ENCODE peak calls at places on chromosome 15, in seven cellular contexts. One of them, this sample, is unnamed. For H3K4me1, the result is how much of the 10 kb centered on the place peaks cover.

GRCh38 chr15:73924258-73924921 is 1.9 kb upstream of the LOXL1 start:
- DNase-seq in uterus: peak
- DNase-seq in GM23338: no peak
- DNase-seq in IMR-90: peak
- DNase-seq in tibial nerve: no peak
- DNase-seq in endothelial cell of umbilical vein: peak
- DNase-seq in mucosa of descending colon: peak
- DNase-seq in this sample: peak

GRCh38 chr15:88871313-88871712 is 24.0 kb downstream of the HAPLN3 start:
- DNase-seq in tibial nerve: no peak
- DNase-seq in mucosa of descending colon: no peak
- DNase-seq in uterus: no peak
- DNase-seq in IMR-90: no peak
- DNase-seq in GM23338: no peak
- DNase-seq in endothelial cell of umbilical vein: no peak
- DNase-seq in this sample: no peak

GRCh38 chr15:82650046-82650670 is 3.0 kb upstream of the CPEB1 start:
- DNase-seq in endothelial cell of umbilical vein: no peak
- DNase-seq in mucosa of descending colon: no peak
- DNase-seq in GM23338: no peak
- DNase-seq in uterus: no peak
- DNase-seq in tibial nerve: no peak
- DNase-seq in IMR-90: no peak
- DNase-seq in this sample: no peak

GRCh38 chr15:89587955-89588354 is 12.7 kb downstream of the TICRR start:
- DNase-seq in IMR-90: peak
- DNase-seq in mucosa of descending colon: no peak
- DNase-seq in GM23338: no peak
- DNase-seq in endothelial cell of umbilical vein: peak
- DNase-seq in uterus: no peak
- DNase-seq in tibial nerve: no peak
- DNase-seq in this sample: peak

GRCh38 chr15:89165677-89166076 is 55.7 kb downstream of the RLBP1 start:
- DNase-seq in mucosa of descending colon: no peak
- DNase-seq in uterus: no peak
- DNase-seq in GM23338: peak
- DNase-seq in tibial nerve: no peak
- DNase-seq in IMR-90: peak
- DNase-seq in endothelial cell of umbilical vein: peak
- DNase-seq in this sample: no peak

GRCh38 chr15:73844356-73844755 is 29.0 kb upstream of the TBC1D21 start:
- DNase-seq in GM23338: peak
- DNase-seq in mucosa of descending colon: no peak
- DNase-seq in tibial nerve: no peak
- DNase-seq in IMR-90: peak
- DNase-seq in endothelial cell of umbilical vein: no peak
- DNase-seq in uterus: no peak
- DNase-seq in this sample: no peak

GRCh38 chr15:59995568-59996349 is 8.4 kb upstream of the FOXB1 start:
- DNase-seq in uterus: no peak
- DNase-seq in endothelial cell of umbilical vein: no peak
- DNase-seq in IMR-90: no peak
- DNase-seq in mucosa of descending colon: no peak
- DNase-seq in GM23338: peak
- DNase-seq in tibial nerve: no peak
- DNase-seq in this sample: no peak

GRCh38 chr15:69088300-69088965 is 72.0 kb upstream of the GLCE start:
- DNase-seq in endothelial cell of umbilical vein: no peak
- DNase-seq in IMR-90: no peak
- DNase-seq in tibial nerve: no peak
- DNase-seq in uterus: no peak
- DNase-seq in GM23338: peak
- DNase-seq in mucosa of descending colon: no peak
- DNase-seq in this sample: no peak

GRCh38 chr15:68646156-68646555 is 67.4 kb downstream of the CORO2B start:
- DNase-seq in endothelial cell of umbilical vein: no peak
- DNase-seq in mucosa of descending colon: no peak
- DNase-seq in tibial nerve: no peak
- DNase-seq in GM23338: no peak
- DNase-seq in IMR-90: no peak
- DNase-seq in uterus: peak
- DNase-seq in this sample: no peak

GRCh38 chr15:60614862-60615771 is 136.2 kb upstream of the ICE2 start:
- DNase-seq in uterus: no peak
- DNase-seq in IMR-90: no peak
- DNase-seq in endothelial cell of umbilical vein: no peak
- DNase-seq in tibial nerve: no peak
- DNase-seq in GM23338: peak
- DNase-seq in mucosa of descending colon: no peak
- DNase-seq in this sample: no peak

GRCh38 chr15:66008920-66009572 is 139.8 kb downstream of the RAB11A start:
- DNase-seq in GM23338: no peak
- DNase-seq in IMR-90: no peak
- DNase-seq in endothelial cell of umbilical vein: no peak
- DNase-seq in uterus: no peak
- DNase-seq in mucosa of descending colon: no peak
- DNase-seq in tibial nerve: no peak
- DNase-seq in this sample: no peak

GRCh38 chr15:60973637-60974415 is 255.3 kb downstream of the RORA start:
- DNase-seq in tibial nerve: no peak
- DNase-seq in IMR-90: peak
- DNase-seq in mucosa of descending colon: no peak
- DNase-seq in GM23338: no peak
- DNase-seq in uterus: no peak
- DNase-seq in endothelial cell of umbilical vein: peak
- DNase-seq in this sample: peak

GRCh38 chr15:74584204-74584603 is 31.4 kb upstream of the CLK3 start:
- DNase-seq in IMR-90: no peak
- DNase-seq in tibial nerve: no peak
- DNase-seq in uterus: no peak
- DNase-seq in mucosa of descending colon: no peak
- DNase-seq in endothelial cell of umbilical vein: no peak
- DNase-seq in GM23338: no peak
- DNase-seq in this sample: no peak

GRCh38 chr15:80969316-80969715 is 20.3 kb downstream of the MESD start:
- DNase-seq in tibial nerve: no peak
- DNase-seq in mucosa of descending colon: no peak
- DNase-seq in GM23338: no peak
- DNase-seq in endothelial cell of umbilical vein: no peak
- DNase-seq in uterus: no peak
- DNase-seq in IMR-90: no peak
- DNase-seq in this sample: no peak

GRCh38 chr15:101044625-101045235 is 125.6 kb downstream of the LRRK1 start:
- DNase-seq in GM23338: no peak
- DNase-seq in endothelial cell of umbilical vein: peak
- DNase-seq in IMR-90: no peak
- DNase-seq in mucosa of descending colon: no peak
- DNase-seq in uterus: no peak
- DNase-seq in tibial nerve: no peak
- DNase-seq in this sample: no peak

GRCh38 chr15:81767076-81767475 is 278.7 kb downstream of the MEX3B start:
- DNase-seq in GM23338: no peak
- DNase-seq in uterus: no peak
- DNase-seq in mucosa of descending colon: no peak
- DNase-seq in tibial nerve: no peak
- DNase-seq in IMR-90: no peak
- DNase-seq in endothelial cell of umbilical vein: no peak
- DNase-seq in this sample: no peak

GRCh38 chr15:100318880-100319279 is 22.9 kb downstream of the ADAMTS17 start:
- DNase-seq in tibial nerve: no peak
- DNase-seq in mucosa of descending colon: no peak
- DNase-seq in GM23338: no peak
- DNase-seq in IMR-90: no peak
- DNase-seq in uterus: no peak
- DNase-seq in endothelial cell of umbilical vein: no peak
- DNase-seq in this sample: no peak

GRCh38 chr15:101499863-101500713 is 10.6 kb upstream of the PCSK6 start:
- DNase-seq in endothelial cell of umbilical vein: no peak
- DNase-seq in uterus: no peak
- DNase-seq in mucosa of descending colon: peak
- DNase-seq in IMR-90: no peak
- DNase-seq in GM23338: no peak
- DNase-seq in tibial nerve: no peak
- DNase-seq in this sample: no peak

GRCh38 chr15:46365612-46366011 is 730.8 kb downstream of the SQOR start:
- DNase-seq in tibial nerve: peak
- DNase-seq in endothelial cell of umbilical vein: no peak
- DNase-seq in uterus: no peak
- DNase-seq in IMR-90: no peak
- DNase-seq in mucosa of descending colon: no peak
- DNase-seq in GM23338: no peak
- DNase-seq in this sample: peak

GRCh38 chr15:60720493-60721231 is 241.7 kb upstream of the ICE2 start:
- DNase-seq in uterus: no peak
- DNase-seq in mucosa of descending colon: no peak
- DNase-seq in endothelial cell of umbilical vein: no peak
- DNase-seq in GM23338: no peak
- DNase-seq in IMR-90: no peak
- DNase-seq in tibial nerve: no peak
- DNase-seq in this sample: no peak

GRCh38 chr15:52206446-52206845 is 15.3 kb upstream of the GNB5 start:
- DNase-seq in endothelial cell of umbilical vein: no peak
- DNase-seq in uterus: no peak
- DNase-seq in tibial nerve: no peak
- DNase-seq in GM23338: no peak
- DNase-seq in IMR-90: no peak
- DNase-seq in mucosa of descending colon: no peak
- DNase-seq in this sample: no peak

GRCh38 chr15:71752604-71753289 is 57.6 kb upstream of the NR2E3 start:
- DNase-seq in GM23338: peak
- DNase-seq in endothelial cell of umbilical vein: peak
- DNase-seq in IMR-90: peak
- DNase-seq in mucosa of descending colon: no peak
- DNase-seq in tibial nerve: peak
- DNase-seq in uterus: no peak
- DNase-seq in this sample: peak

DNA sequence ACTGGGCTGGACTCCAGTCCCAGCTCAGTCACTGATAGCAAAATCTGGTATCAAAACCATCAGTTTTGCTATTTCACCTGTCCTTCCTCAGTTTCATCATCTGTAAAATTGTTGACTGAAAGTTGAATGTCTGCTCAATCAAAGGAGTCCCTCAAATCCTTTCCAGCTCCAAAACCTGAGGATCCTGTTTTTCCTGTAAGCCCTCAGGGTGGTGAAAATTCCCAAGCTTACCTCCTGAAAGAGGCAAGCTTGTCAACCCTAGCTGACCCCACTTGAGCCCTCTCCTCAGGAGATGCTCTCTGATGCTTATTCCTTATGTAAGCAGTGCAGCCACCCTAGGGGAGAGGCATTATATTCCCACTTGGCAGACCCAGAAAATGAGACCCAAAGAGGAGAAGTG is 82.6 kb downstream of the HMG20A start:
- DNase-seq in tibial nerve: no peak
- DNase-seq in IMR-90: no peak
- DNase-seq in GM23338: no peak
- DNase-seq in endothelial cell of umbilical vein: no peak
- DNase-seq in uterus: no peak
- DNase-seq in mucosa of descending colon: no peak
- DNase-seq in this sample: no peak
- H3K4me1 ChIP-seq in tibial nerve: under half
- H3K4me1 ChIP-seq in IMR-90: under half
- H3K4me1 ChIP-seq in GM23338: under half
- H3K4me1 ChIP-seq in endothelial cell of umbilical vein: under half
- H3K4me1 ChIP-seq in uterus: under half
- H3K4me1 ChIP-seq in mucosa of descending colon: under half
- H3K4me1 ChIP-seq in this sample: under half

GRCh38 chr15:98663606-98664005 is 15.3 kb downstream of the IGF1R start:
- DNase-seq in GM23338: no peak
- DNase-seq in uterus: no peak
- DNase-seq in endothelial cell of umbilical vein: no peak
- DNase-seq in mucosa of descending colon: no peak
- DNase-seq in tibial nerve: no peak
- DNase-seq in IMR-90: no peak
- DNase-seq in this sample: no peak
- H3K4me1 ChIP-seq in GM23338: half or more
- H3K4me1 ChIP-seq in uterus: under half
- H3K4me1 ChIP-seq in endothelial cell of umbilical vein: under half
- H3K4me1 ChIP-seq in mucosa of descending colon: under half
- H3K4me1 ChIP-seq in tibial nerve: under half
- H3K4me1 ChIP-seq in IMR-90: under half
- H3K4me1 ChIP-seq in this sample: under half

DNA sequence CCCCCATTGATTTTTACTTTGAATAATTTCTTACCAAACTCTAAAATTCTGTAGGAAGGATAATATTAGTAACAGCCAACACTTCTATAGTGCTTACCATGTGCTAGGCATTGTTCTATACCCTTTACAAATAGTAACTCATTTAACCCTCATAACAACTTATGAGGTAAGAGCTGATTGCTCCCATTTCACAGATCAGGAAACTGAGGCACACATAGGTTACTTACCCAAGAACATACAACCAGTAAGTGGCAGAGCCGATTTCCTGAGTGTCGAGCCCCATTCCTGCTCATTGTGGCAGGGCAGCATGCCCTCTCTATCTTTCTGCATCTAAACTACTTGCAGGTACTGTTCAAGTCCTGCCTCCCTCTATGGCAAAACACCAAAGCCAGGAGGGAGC is 9.0 kb downstream of the CCDC32 start:
- DNase-seq in GM23338: no peak
- DNase-seq in mucosa of descending colon: no peak
- DNase-seq in endothelial cell of umbilical vein: no peak
- DNase-seq in IMR-90: no peak
- DNase-seq in tibial nerve: no peak
- DNase-seq in uterus: no peak
- DNase-seq in this sample: no peak
- H3K4me1 ChIP-seq in GM23338: under half
- H3K4me1 ChIP-seq in mucosa of descending colon: under half
- H3K4me1 ChIP-seq in endothelial cell of umbilical vein: under half
- H3K4me1 ChIP-seq in IMR-90: under half
- H3K4me1 ChIP-seq in tibial nerve: under half
- H3K4me1 ChIP-seq in uterus: under half
- H3K4me1 ChIP-seq in this sample: under half

DNA sequence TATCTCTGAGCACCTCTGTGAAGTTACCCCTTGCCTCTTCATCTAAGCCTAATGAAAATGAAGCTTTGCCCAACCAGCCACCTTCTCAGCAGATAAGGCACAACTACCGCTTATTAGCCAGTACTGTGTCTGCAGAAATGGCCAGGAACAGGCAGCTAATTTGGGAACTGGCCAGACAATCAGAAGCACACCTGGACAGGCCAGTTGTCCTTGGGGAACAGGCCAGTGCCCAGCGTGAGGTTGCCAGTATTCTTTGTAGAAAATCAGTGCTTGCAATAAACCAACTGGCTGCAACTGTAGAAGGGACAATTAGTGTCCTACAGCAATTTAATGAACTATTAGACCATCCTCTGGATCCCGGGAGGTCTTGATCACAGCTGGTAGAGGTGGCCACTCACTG is 10.4 kb upstream of the TMEM87A start:
- DNase-seq in mucosa of descending colon: no peak
- DNase-seq in endothelial cell of umbilical vein: no peak
- DNase-seq in IMR-90: no peak
- DNase-seq in GM23338: no peak
- DNase-seq in tibial nerve: no peak
- DNase-seq in uterus: no peak
- DNase-seq in this sample: no peak
- H3K4me1 ChIP-seq in mucosa of descending colon: under half
- H3K4me1 ChIP-seq in endothelial cell of umbilical vein: under half
- H3K4me1 ChIP-seq in IMR-90: under half
- H3K4me1 ChIP-seq in GM23338: under half
- H3K4me1 ChIP-seq in tibial nerve: under half
- H3K4me1 ChIP-seq in uterus: under half
- H3K4me1 ChIP-seq in this sample: under half

GRCh38 chr15:31260646-31261265 is 65.9 kb upstream of the KLF13 start:
- DNase-seq in endothelial cell of umbilical vein: no peak
- DNase-seq in tibial nerve: no peak
- DNase-seq in mucosa of descending colon: peak
- DNase-seq in GM23338: no peak
- DNase-seq in uterus: no peak
- DNase-seq in IMR-90: no peak
- DNase-seq in this sample: no peak
- H3K4me1 ChIP-seq in endothelial cell of umbilical vein: under half
- H3K4me1 ChIP-seq in tibial nerve: under half
- H3K4me1 ChIP-seq in mucosa of descending colon: under half
- H3K4me1 ChIP-seq in GM23338: under half
- H3K4me1 ChIP-seq in uterus: under half
- H3K4me1 ChIP-seq in IMR-90: under half
- H3K4me1 ChIP-seq in this sample: under half